ENCODE peak calls at places on chromosomes 13 and 19, in eight cellular contexts. W, E, C, J, Q, L, X and R are unnamed samples.
A peak's percentile ranks its signal among the peaks of the same experiment; 100 is the strongest.

GRCh38 chr19:1450735-1451669 is 1.1 kb downstream of the APC2 start:
- DNase-seq in J (no peak), L (no peak), Q (no peak), W (no peak), C (no peak), X (no peak), E (no peak), R (no peak)

GRCh38 chr19:3443840-3444694 is 36.3 kb downstream of the SMIM24 start:
- DNase-seq in E (peak; percentile 80), Q (peak; percentile 52), X (no peak), L (peak; percentile 60), J (no peak), W (peak; percentile 48), C (no peak), R (no peak)

GRCh38 chr13:106917024-106917491 is 349.1 kb upstream of the ARGLU1 start:
- DNase-seq in X (no peak), Q (peak; percentile 25), E (peak; percentile 52), C (no peak), L (no peak), W (peak; percentile 16), J (no peak), R (no peak)

GRCh38 chr13:93723316-93723715 is 496.7 kb downstream of the GPC6 start:
- DNase-seq in L (peak; percentile 34), E (no peak), X (no peak), Q (peak; percentile 62), C (no peak), W (no peak), J (no peak), R (no peak)

GRCh38 chr13:18946738-18947137 is 234.9 kb downstream of the TUBA3C start:
- DNase-seq in X (no peak), Q (no peak), C (no peak), L (no peak), J (no peak), W (no peak), E (no peak), R (no peak)

GRCh38 chr13:113187263-113187669 is 21.2 kb downstream of the PCID2 start:
- DNase-seq in W (no peak), J (peak; percentile 72), X (peak; percentile 97), C (peak; percentile 75), Q (peak; percentile 98), E (peak; percentile 85), L (peak; percentile 100), R (peak; percentile 94)

GRCh38 chr13:39111145-39111544 is 72.9 kb downstream of the NHLRC3 start:
- DNase-seq in W (no peak), L (no peak), Q (no peak), X (no peak), E (no peak), C (no peak), J (no peak), R (no peak)

GRCh38 chr19:4717966-4718701 is 5.5 kb downstream of the DPP9 start:
- DNase-seq in W (no peak), J (no peak), X (no peak), C (no peak), L (peak; percentile 35), E (peak; percentile 6), Q (no peak), R (no peak)

GRCh38 chr13:109182777-109183465 is 553.5 kb downstream of the MYO16 start:
- DNase-seq in L (peak; percentile 24), W (no peak), C (no peak), E (no peak), Q (no peak), J (no peak), X (no peak), R (no peak)

GRCh38 chr13:99285432-99286182 is 21.6 kb downstream of the GPR183 start:
- DNase-seq in W (no peak), C (peak; percentile 89), Q (no peak), X (no peak), L (no peak), E (peak; percentile 17), J (no peak), R (no peak)

GRCh38 chr19:50432658-50433057 is at the start of gene MYBPC2:
- DNase-seq in L (no peak), Q (peak; percentile 27), E (no peak), W (peak; percentile 59), X (no peak), J (no peak), C (no peak), R (peak; percentile 70)

GRCh38 chr19:50431343-50432220 is 1.1 kb upstream of the MYBPC2 start:
- DNase-seq in L (peak; percentile 59), Q (peak; percentile 77), E (peak; percentile 80), W (peak; percentile 89), X (peak; percentile 83), C (peak; percentile 80), J (peak; percentile 78), R (peak; percentile 93)

GRCh38 chr19:50428768-50429463 is 3.8 kb upstream of the MYBPC2 start:
- DNase-seq in J (no peak), X (no peak), C (no peak), Q (no peak), E (no peak), W (no peak), L (no peak), R (no peak)

GRCh38 chr19:50432221-50432626 is 468 bp upstream of the MYBPC2 start:
- DNase-seq in E (no peak), J (no peak), W (no peak), C (no peak), L (no peak), X (no peak), Q (peak; percentile 35), R (no peak)

DNA sequence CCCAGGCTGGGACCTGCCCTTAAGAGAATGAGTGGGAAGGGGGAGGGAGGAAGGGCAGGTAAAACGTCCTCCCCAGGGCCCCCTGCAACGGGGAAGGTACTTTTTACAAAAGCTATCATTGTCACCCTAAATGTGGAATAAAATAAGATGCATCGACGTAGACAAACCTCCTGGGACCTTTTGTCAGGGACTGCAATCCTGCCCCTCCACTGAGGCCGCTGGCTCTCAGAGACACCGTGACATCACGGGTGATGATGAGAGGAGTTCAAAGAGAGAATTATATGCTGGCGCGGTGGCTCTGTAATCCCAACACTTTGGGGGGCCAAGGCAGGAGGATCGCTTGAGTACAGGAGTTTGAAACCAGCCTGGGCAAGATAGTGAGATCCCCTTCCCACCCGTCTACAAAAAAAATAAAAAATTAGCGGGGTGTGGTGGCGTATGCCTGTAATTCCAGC is 1.8 kb upstream of the MYBPC2 start:
- DNase-seq in E (no peak), Q (no peak), C (no peak), J (no peak), X (no peak), W (no peak), L (no peak), R (no peak)
- H3K27ac ChIP-seq in E (peak overlapping the region; percentile 59), Q (no peak overlapping the region), C (no peak overlapping the region), J (peak overlapping the region; percentile 77), X (peak overlapping the region; percentile 42), W (no peak overlapping the region), L (no peak overlapping the region), R (peak overlapping the region; percentile 87)

GRCh38 chr13:30004204-30004603 is 153.8 kb upstream of the UBL3 start:
- DNase-seq in C (no peak), J (no peak), L (no peak), Q (no peak), X (peak; percentile 23), E (no peak), W (no peak), R (no peak)

GRCh38 chr13:30002577-30002976 is 152.2 kb upstream of the UBL3 start:
- DNase-seq in E (no peak), W (no peak), J (no peak), Q (peak; percentile 32), C (no peak), L (peak; percentile 12), X (no peak), R (no peak)

GRCh38 chr13:29999492-30000372 is 149.3 kb upstream of the UBL3 start:
- DNase-seq in W (no peak), C (peak; percentile 8), J (no peak), Q (no peak), X (no peak), L (no peak), E (no peak), R (no peak)

GRCh38 chr13:29996316-29996715 is 145.9 kb upstream of the UBL3 start:
- DNase-seq in J (no peak), L (no peak), W (no peak), X (no peak), Q (no peak), C (no peak), E (no peak), R (no peak)

DNA sequence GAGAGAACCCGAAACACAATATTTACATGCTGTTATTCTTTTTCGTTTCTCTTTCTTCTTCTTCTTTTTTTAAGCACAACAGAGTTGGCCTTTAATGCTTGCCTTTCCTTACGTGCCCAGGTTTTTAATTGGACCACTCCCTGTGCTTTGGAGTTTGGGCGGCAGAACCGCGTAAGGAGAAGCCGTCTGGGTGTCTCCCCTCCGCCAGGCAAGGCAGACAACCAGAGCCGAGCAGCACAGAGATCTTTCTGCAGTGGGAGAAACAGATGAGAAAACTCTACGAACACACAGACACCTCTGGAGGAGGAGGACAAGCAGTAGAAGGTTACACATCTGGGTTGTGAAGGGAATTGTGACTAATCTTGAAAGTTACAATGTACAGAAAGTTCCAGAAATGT is 150.0 kb upstream of the UBL3 start:
- DNase-seq in E (no peak), X (no peak), J (no peak), Q (no peak), L (no peak), W (no peak), C (no peak), R (no peak)
- H3K27ac ChIP-seq in E (no peak overlapping the region), X (no peak overlapping the region), J (no peak overlapping the region), Q (no peak overlapping the region), L (no peak overlapping the region), W (no peak overlapping the region), C (no peak overlapping the region), R (no peak overlapping the region)

GRCh38 chr13:80239571-80240255 is 101.2 kb downstream of the SPRY2 start:
- DNase-seq in C (no peak), W (no peak), L (no peak), E (no peak), J (no peak), Q (no peak), X (no peak), R (no peak)
- H3K27ac ChIP-seq in C (no peak overlapping the region), W (no peak overlapping the region), L (no peak overlapping the region), E (no peak overlapping the region), J (no peak overlapping the region), Q (no peak overlapping the region), X (no peak overlapping the region), R (no peak overlapping the region)

GRCh38 chr19:28468701-28469459 is 744.1 kb downstream of the UQCRFS1 start:
- DNase-seq in L (peak; percentile 31), J (no peak), X (no peak), C (peak; percentile 94), W (peak; percentile 39), Q (peak; percentile 40), E (no peak), R (no peak)
- H3K27ac ChIP-seq in L (peak overlapping the region; percentile 58), J (no peak overlapping the region), X (no peak overlapping the region), C (peak overlapping the region; percentile 22), W (no peak overlapping the region), Q (no peak overlapping the region), E (no peak overlapping the region), R (peak overlapping the region; percentile 19)

GRCh38 chr13:30178976-30179375 is 128.4 kb downstream of the KATNAL1 start:
- DNase-seq in L (no peak), J (no peak), E (no peak), X (no peak), Q (no peak), C (no peak), W (no peak), R (no peak)
- H3K27ac ChIP-seq in L (no peak overlapping the region), J (no peak overlapping the region), E (no peak overlapping the region), X (no peak overlapping the region), Q (no peak overlapping the region), C (no peak overlapping the region), W (no peak overlapping the region), R (no peak overlapping the region)